ENCODE peak calls at places on chromosomes 3 and 15, in five cellular contexts. W, T, B, N and P are unnamed samples.
A peak's percentile ranks its signal among the peaks of the same experiment; 100 is the strongest.

GRCh38 chr3:54957711-54958110 is 29.9 kb upstream of the LRTM1 start:
- DNase-seq in W (peak; percentile 79), T (no peak), B (no peak), N (no peak), P (no peak)

GRCh38 chr15:67745059-67745993 is 80.0 kb upstream of the SKOR1 start:
- DNase-seq in W (no peak), T (no peak), B (no peak), N (no peak), P (no peak)

GRCh38 chr15:51135276-51135675 is 40.6 kb upstream of the TNFAIP8L3 start:
- DNase-seq in W (peak; percentile 22), T (no peak), B (no peak), N (no peak), P (no peak)

GRCh38 chr3:11178421-11178820 is 24.1 kb downstream of the HRH1 start:
- DNase-seq in W (no peak), T (no peak), B (no peak), N (no peak), P (no peak)

GRCh38 chr3:16884084-16884747 is 539 bp upstream of the PLCL2 start:
- DNase-seq in W (peak; percentile 52), T (peak; percentile 90), B (peak; percentile 92), N (peak; percentile 84), P (peak; percentile 81)

GRCh38 chr3:142385078-142385477 is 62.8 kb downstream of the XRN1 start:
- DNase-seq in W (no peak), T (no peak), B (no peak), N (no peak), P (no peak)

GRCh38 chr3:49422379-49423248 is at the start of gene AMT:
- DNase-seq in W (peak; percentile 34), T (peak; percentile 75), B (no peak), N (peak; percentile 74), P (no peak)

GRCh38 chr3:38404286-38404685 is 49.4 kb upstream of the ACVR2B start:
- DNase-seq in W (peak; percentile 72), T (no peak), B (no peak), N (no peak), P (no peak)

GRCh38 chr15:74657846-74658245 is 38.0 kb downstream of the EDC3 start:
- DNase-seq in W (no peak), T (no peak), B (no peak), N (no peak), P (no peak)

GRCh38 chr3:159650751-159651150 is 337.9 kb upstream of the IL12A start:
- DNase-seq in W (no peak), T (no peak), B (no peak), N (no peak), P (no peak)

GRCh38 chr15:43225201-43225949 is 4.6 kb upstream of the EPB42 start:
- DNase-seq in W (peak; percentile 68), T (no peak), B (peak; percentile 42), N (no peak), P (no peak)

GRCh38 chr15:101028321-101028720 is 109.2 kb downstream of the LRRK1 start:
- DNase-seq in W (no peak), T (no peak), B (no peak), N (no peak), P (no peak)

GRCh38 chr3:30943206-30943605 is 48.7 kb upstream of the GADL1 start:
- DNase-seq in W (no peak), T (no peak), B (no peak), N (no peak), P (no peak)

GRCh38 chr3:169228522-169228921 is 435.0 kb downstream of the MECOM start:
- DNase-seq in W (no peak), T (no peak), B (no peak), N (no peak), P (no peak)

GRCh38 chr3:127865941-127866340 is 43.6 kb upstream of the MGLL start:
- DNase-seq in W (peak; percentile 62), T (no peak), B (no peak), N (no peak), P (no peak)

GRCh38 chr15:57751177-57751800 is 44.8 kb downstream of the POLR2M start:
- DNase-seq in W (peak; percentile 56), T (no peak), B (peak; percentile 29), N (no peak), P (no peak)
- TF ChIP-seq CTCF in W (peak; percentile 78), T (peak; percentile 59), B (peak; percentile 63), N (peak; percentile 49), P (peak; percentile 60)

DNA sequence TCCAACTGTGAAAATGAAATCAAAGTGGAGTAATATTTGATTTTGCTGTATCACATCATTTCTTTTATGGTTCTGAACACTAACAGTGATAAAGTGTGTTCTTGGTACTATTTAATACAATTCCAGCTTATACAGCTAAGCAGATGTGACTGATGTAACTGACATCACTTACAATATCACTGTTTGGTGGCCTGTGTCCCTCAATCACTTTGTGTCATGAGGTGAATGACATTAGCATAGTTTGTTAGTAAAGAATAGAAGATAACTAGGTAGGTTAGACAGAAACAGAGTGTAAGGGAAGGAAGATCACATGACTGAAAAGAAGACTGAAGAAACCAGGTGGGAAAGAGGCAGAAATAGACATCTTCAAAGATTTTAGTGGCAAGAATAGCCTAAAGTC is 138.7 kb downstream of the AQP9 start:
- DNase-seq in W (no peak), T (no peak), B (no peak), N (no peak), P (no peak)
- TF ChIP-seq CTCF in W (no peak), T (no peak), B (no peak), N (no peak), P (no peak)

GRCh38 chr3:146746190-146746589 is 141.0 kb upstream of the PLSCR5 start:
- DNase-seq in W (peak; percentile 83), T (no peak), B (no peak), N (no peak), P (no peak)

GRCh38 chr3:146750196-146750595 is 145.1 kb upstream of the PLSCR5 start:
- DNase-seq in W (peak; percentile 54), T (no peak), B (no peak), N (no peak), P (no peak)

GRCh38 chr3:146747051-146747450 is 141.9 kb upstream of the PLSCR5 start:
- DNase-seq in W (peak; percentile 27), T (no peak), B (no peak), N (no peak), P (no peak)

GRCh38 chr3:146747928-146748327 is 142.8 kb upstream of the PLSCR5 start:
- DNase-seq in W (peak; percentile 79), T (no peak), B (no peak), N (no peak), P (no peak)
- TF ChIP-seq CTCF in W (peak; percentile 61), T (no peak), B (no peak), N (peak; percentile 17), P (no peak)

GRCh38 chr3:27325419-27325818 is 43.8 kb downstream of the NEK10 start:
- DNase-seq in W (no peak), T (no peak), B (peak; percentile 13), N (no peak), P (no peak)
- TF ChIP-seq CTCF in W (no peak), T (no peak), B (no peak), N (no peak), P (peak; percentile 53)

DNA sequence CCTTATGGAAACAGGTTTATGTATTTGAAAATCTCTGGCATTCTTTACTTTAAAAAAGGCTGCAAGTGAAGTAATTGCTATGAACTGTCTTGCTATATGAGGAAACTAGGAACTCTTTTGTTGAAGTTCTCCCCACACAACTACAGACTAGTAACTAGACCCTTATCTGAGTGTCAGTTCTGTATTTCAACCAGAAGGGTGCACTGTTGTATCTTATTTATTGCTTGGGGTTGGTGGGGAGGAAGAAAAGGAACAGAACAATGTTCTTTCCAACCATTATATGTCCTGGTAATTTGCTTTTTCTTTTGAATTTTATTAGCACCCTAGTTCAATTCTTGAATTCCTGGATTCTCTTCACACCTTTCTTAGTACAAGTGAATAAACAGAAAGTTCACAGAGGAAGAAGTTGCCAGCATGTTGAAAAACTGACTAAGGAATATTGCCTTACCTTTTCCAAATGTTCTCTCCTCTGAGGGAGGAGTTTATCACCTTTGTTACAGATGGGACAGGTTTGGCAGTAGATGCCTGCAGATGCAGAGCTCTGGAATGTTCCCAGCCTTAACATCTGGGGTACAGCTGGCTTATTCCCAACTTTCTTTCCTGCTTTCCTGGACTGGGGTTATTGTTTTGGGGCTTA is 162.4 kb upstream of the CFAP20DC start:
- DNase-seq in W (peak; percentile 63), T (no peak), B (peak; percentile 21), N (no peak), P (no peak)
- TF ChIP-seq CTCF in W (peak; percentile 63), T (peak; percentile 46), B (peak; percentile 53), N (peak; percentile 73), P (peak; percentile 50)

DNA sequence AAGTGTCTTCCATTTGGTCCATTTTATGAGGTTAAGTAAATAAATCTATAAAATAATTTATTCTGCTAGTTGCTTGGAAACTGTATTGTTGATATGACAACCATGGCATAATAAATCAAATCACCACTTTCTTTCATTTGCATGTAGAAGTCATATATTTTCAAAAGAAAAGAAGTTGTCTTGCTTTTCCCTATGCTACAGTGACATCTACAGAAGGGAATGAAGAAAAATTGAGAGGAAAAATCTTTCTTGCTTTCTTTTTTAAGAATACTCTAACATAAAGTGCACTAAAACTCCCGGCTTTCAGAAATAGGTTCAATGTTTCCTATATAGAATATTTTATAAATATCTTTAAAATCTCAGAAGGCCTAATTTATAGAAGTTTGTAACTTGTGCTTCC is 228.4 kb downstream of the ZBBX start:
- DNase-seq in W (no peak), T (no peak), B (no peak), N (no peak), P (no peak)
- TF ChIP-seq CTCF in W (no peak), T (no peak), B (no peak), N (no peak), P (no peak)